ENCODE peak calls at places on chromosomes 16 and 17, in six cellular contexts. X is PC-3, K is mammary epithelial cell, R is mesendoderm, G is fibroblast of lung, D is IMR-90. F is an unnamed sample.

GRCh38 chr17:20121359-20122235 is 112.4 kb downstream of the SPECC1 start:
- DNase-seq in R (peak; percentile 77), X (peak; percentile 71), G (peak; percentile 46), D (peak; percentile 62), K (peak; percentile 34), F (peak; percentile 59)

GRCh38 chr16:8961811-8962390 is 1.8 kb downstream of the USP7 start:
- DNase-seq in G (peak; percentile 20), R (no peak), K (no peak), X (peak; percentile 11), D (no peak), F (no peak)

GRCh38 chr16:87498324-87499188 is 5.7 kb upstream of the ZCCHC14 start:
- DNase-seq in X (no peak), R (no peak), K (no peak), G (no peak), D (no peak), F (no peak)

GRCh38 chr16:58931436-58931835 is 197.3 kb upstream of the GOT2 start:
- DNase-seq in K (no peak), G (no peak), D (no peak), R (no peak), X (no peak), F (no peak)

GRCh38 chr16:27646811-27647210 is 96.9 kb downstream of the KATNIP start:
- DNase-seq in X (no peak), R (no peak), G (peak; percentile 8), D (peak; percentile 36), K (no peak), F (peak; percentile 47)

GRCh38 chr16:1990336-1991134 is 765 bp downstream of the SYNGR3 start:
- DNase-seq in D (no peak), R (peak; percentile 75), G (no peak), K (no peak), X (no peak), F (no peak)

GRCh38 chr17:80649672-80650338 is 105.2 kb downstream of the RPTOR start:
- DNase-seq in K (peak; percentile 74), D (peak; percentile 92), R (peak; percentile 90), X (peak; percentile 64), G (peak; percentile 88), F (peak; percentile 99)

GRCh38 chr17:45680360-45680759 is 103.8 kb upstream of the CRHR1 start:
- DNase-seq in X (no peak), D (no peak), K (no peak), G (no peak), R (no peak), F (no peak)

GRCh38 chr16:53372942-53373871 is 61.1 kb upstream of the RBL2 start:
- DNase-seq in R (no peak), D (no peak), X (peak; percentile 67), K (peak; percentile 74), G (no peak), F (no peak)

GRCh38 chr16:80947708-80948615 is 58.7 kb downstream of the CMC2 start:
- DNase-seq in D (no peak), R (no peak), G (no peak), X (peak; percentile 26), K (peak; percentile 16), F (no peak)

GRCh38 chr16:86901483-86901882 is 323.1 kb downstream of the FOXL1 start:
- DNase-seq in G (peak; percentile 74), R (peak; percentile 21), X (peak; percentile 60), K (peak; percentile 29), D (peak; percentile 72), F (peak; percentile 43)

GRCh38 chr17:4891405-4892062 is 7.8 kb upstream of the C17orf107 start:
- DNase-seq in G (no peak), R (no peak), D (no peak), K (no peak), X (no peak), F (no peak)

GRCh38 chr16:11386791-11387546 is 41.7 kb downstream of the RMI2 start:
- DNase-seq in K (no peak), X (no peak), G (no peak), R (peak; percentile 82), D (no peak), F (peak; percentile 81)

GRCh38 chr16:11224894-11225676 is 30.9 kb downstream of the SOCS1 start:
- DNase-seq in G (no peak), X (no peak), D (peak; percentile 28), R (no peak), K (peak; percentile 32), F (no peak)

GRCh38 chr16:48907906-48908634 is 298.1 kb upstream of the N4BP1 start:
- DNase-seq in R (no peak), D (no peak), X (no peak), K (peak; percentile 34), G (no peak), F (no peak)

GRCh38 chr17:7880076-7880868 is 8.3 kb upstream of the CHD3 start:
- DNase-seq in R (no peak), D (no peak), G (no peak), X (no peak), K (no peak), F (no peak)

GRCh38 chr17:49456172-49456965 is 38.7 kb upstream of the NGFR start:
- DNase-seq in D (peak; percentile 89), G (peak; percentile 91), K (peak; percentile 65), R (no peak), X (peak; percentile 37), F (peak; percentile 95)

GRCh38 chr17:49452173-49452572 is 37.5 kb upstream of the PHB1 start:
- DNase-seq in R (no peak), X (no peak), D (no peak), K (no peak), G (no peak), F (no peak)

GRCh38 chr17:49454050-49454449 is 39.4 kb upstream of the PHB1 start:
- DNase-seq in G (peak; percentile 62), R (peak; percentile 59), X (peak; percentile 26), K (peak; percentile 40), D (peak; percentile 29), F (peak; percentile 82)

GRCh38 chr17:49457564-49458535 is 37.2 kb upstream of the NGFR start:
- DNase-seq in X (no peak), G (no peak), D (no peak), R (peak; percentile 46), K (peak; percentile 19), F (no peak)

GRCh38 chr17:49455226-49455968 is 39.7 kb upstream of the NGFR start:
- DNase-seq in R (no peak), G (no peak), X (no peak), K (no peak), D (no peak), F (peak; percentile 45)
- H3K4me2 ChIP-seq in R (no peak overlapping the region), G (no peak overlapping the region), X (no peak overlapping the region), K (no peak overlapping the region), D (no peak overlapping the region), F (peak overlapping the region; percentile 42)

DNA sequence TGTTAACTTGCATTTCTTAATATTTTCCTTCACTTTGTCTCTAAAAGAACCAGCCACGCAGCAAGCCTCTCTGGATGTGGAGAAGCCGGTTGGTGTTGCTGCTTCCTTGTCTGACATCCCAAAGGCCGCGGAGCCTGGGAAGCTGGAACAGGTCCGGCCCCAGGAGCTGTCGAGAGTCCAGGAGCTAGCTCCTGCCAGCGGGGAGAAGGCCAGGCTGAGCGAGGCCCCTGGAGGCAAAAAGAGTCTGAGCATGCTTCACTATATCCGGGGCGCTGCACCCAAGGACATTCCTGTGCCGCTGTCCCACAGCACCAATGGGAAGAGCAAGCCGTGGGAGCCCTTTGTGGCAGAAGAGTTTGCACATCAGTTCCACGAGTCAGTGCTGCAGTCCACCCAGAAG is 22.8 kb downstream of the GINS2 start:
- DNase-seq in X (no peak), R (no peak), K (no peak), D (no peak), G (no peak), F (no peak)
- H3K4me2 ChIP-seq in X (no peak overlapping the region), R (no peak overlapping the region), K (no peak overlapping the region), D (no peak overlapping the region), G (no peak overlapping the region), F (no peak overlapping the region)

GRCh38 chr16:57194512-57194911 is 8.4 kb downstream of the RSPRY1 start:
- DNase-seq in D (peak; percentile 94), X (peak; percentile 90), K (peak; percentile 80), R (peak; percentile 26), G (peak; percentile 96), F (peak; percentile 94)
- H3K4me2 ChIP-seq in D (peak overlapping the region; percentile 96), X (peak overlapping the region; percentile 64), K (peak overlapping the region; percentile 74), R (no peak overlapping the region), G (peak overlapping the region; percentile 68), F (peak overlapping the region; percentile 87)

DNA sequence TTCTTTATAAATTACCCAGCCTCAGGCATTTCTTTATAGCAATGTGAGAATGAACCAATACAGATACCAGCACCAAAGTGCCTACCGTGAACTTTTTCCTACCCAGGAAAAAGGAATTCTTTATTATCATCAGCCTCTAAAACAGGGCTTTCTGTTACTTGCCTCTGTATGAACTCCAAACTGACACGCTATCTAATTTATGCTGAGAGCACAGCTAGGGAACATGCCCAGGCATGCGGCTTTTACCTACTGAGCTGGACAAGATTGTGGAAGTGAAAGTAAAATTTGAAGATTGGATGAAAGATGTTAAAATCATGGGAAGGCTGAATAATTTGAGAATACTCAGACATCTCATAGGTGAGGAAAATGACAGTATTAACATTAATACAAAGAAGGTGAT is 24.4 kb upstream of the ADCY9 start:
- DNase-seq in D (peak; percentile 63), X (no peak), R (no peak), G (peak; percentile 74), K (peak; percentile 83), F (no peak)
- H3K4me2 ChIP-seq in D (no peak overlapping the region), X (no peak overlapping the region), R (no peak overlapping the region), G (no peak overlapping the region), K (peak overlapping the region; percentile 78), F (no peak overlapping the region)